ENCODE peak calls at places on chromosomes 16 and 17, in four cellular contexts. T, J, U and X are unnamed samples.

GRCh38 chr17:18992454-18993130 is 12.0 kb downstream of the FAM83G start:
- DNase-seq in T (no peak), J (no peak), U (peak), X (peak)

GRCh38 chr16:81745704-81746558 is 33.2 kb upstream of the PLCG2 start:
- DNase-seq in T (peak), J (peak), U (peak), X (peak)

GRCh38 chr17:72477529-72477928 is 356.7 kb downstream of the SOX9 start:
- DNase-seq in T (no peak), J (no peak), U (no peak), X (no peak)

GRCh38 chr17:4440690-4441686 is 7.2 kb downstream of the SPNS3 start:
- DNase-seq in T (no peak), J (no peak), U (peak), X (no peak)

GRCh38 chr16:9302102-9302501 is 210.7 kb downstream of the HAPSTR1 start:
- DNase-seq in T (no peak), J (no peak), U (no peak), X (no peak)

GRCh38 chr17:74457146-74457819 is 9.2 kb upstream of the CD300A start:
- DNase-seq in T (peak), J (peak), U (peak), X (peak)

GRCh38 chr17:28643979-28644781 is 778 bp downstream of the BLTP2 start:
- DNase-seq in T (no peak), J (no peak), U (peak), X (peak)

GRCh38 chr16:84663433-84664101 is 15.3 kb downstream of the KLHL36 start:
- DNase-seq in T (no peak), J (no peak), U (no peak), X (no peak)

GRCh38 chr17:27888945-27889344 is 4.2 kb downstream of the LYRM9 start:
- DNase-seq in T (no peak), J (no peak), U (no peak), X (no peak)

GRCh38 chr17:39132192-39132600 is 19.2 kb downstream of the PLXDC1 start:
- DNase-seq in T (no peak), J (no peak), U (no peak), X (no peak)

GRCh38 chr17:19753049-19753444 is 4.9 kb upstream of the ALDH3A1 start:
- DNase-seq in T (peak), J (no peak), U (no peak), X (no peak)

GRCh38 chr17:76893623-76894358 is 25.6 kb downstream of the MGAT5B start:
- DNase-seq in T (no peak), J (no peak), U (no peak), X (no peak)

GRCh38 chr16:81066700-81067099 is 10.3 kb downstream of the C16orf46 start:
- DNase-seq in T (no peak), J (no peak), U (no peak), X (no peak)